ENCODE peak calls at places on chromosome 12, in seven cellular contexts. W is GM06990; V is esophagus squamous epithelium; A is heart left ventricle; S is CD8-positive, alpha-beta T cell; O is sigmoid colon; B is HCT116. F is an unnamed sample.

GRCh38 chr12:87678453-87678852 is 350.7 kb downstream of the C12orf50 start:
- DNase-seq in W (no peak), S (no peak), V (no peak), O (no peak), A (no peak), B (no peak), F (no peak)

GRCh38 chr12:5348057-5348456 is 83.9 kb upstream of the NTF3 start:
- DNase-seq in O (no peak), S (no peak), A (no peak), B (no peak), W (no peak), V (no peak), F (no peak)

GRCh38 chr12:71174825-71175224 is 17.0 kb upstream of the TSPAN8 start:
- DNase-seq in A (no peak), W (no peak), B (no peak), S (no peak), O (no peak), V (no peak), F (no peak)

GRCh38 chr12:108403952-108404351 is 64.8 kb upstream of the CMKLR1 start:
- DNase-seq in O (no peak), V (no peak), S (no peak), W (no peak), B (no peak), A (no peak), F (no peak)

GRCh38 chr12:53380797-53381738 is 1.1 kb downstream of the SP1 start:
- DNase-seq in O (peak; percentile 75), A (no peak), B (no peak), S (no peak), V (no peak), W (no peak), F (no peak)

GRCh38 chr12:11607313-11608081 is 42.0 kb upstream of the ETV6 start:
- DNase-seq in A (no peak), V (no peak), B (no peak), S (no peak), O (no peak), W (no peak), F (peak; percentile 34)

GRCh38 chr12:4353785-4354208 is 25.7 kb downstream of the FGF23 start:
- DNase-seq in O (no peak), W (no peak), S (peak; percentile 78), A (no peak), B (no peak), V (no peak), F (no peak)

GRCh38 chr12:66803972-66804371 is 125.1 kb upstream of the GRIP1 start:
- DNase-seq in V (no peak), B (no peak), W (no peak), S (no peak), A (no peak), O (no peak), F (no peak)

GRCh38 chr12:52551466-52551865 is 1.5 kb downstream of the KRT71 start:
- DNase-seq in S (no peak), A (peak; percentile 25), B (no peak), W (no peak), V (no peak), O (no peak), F (no peak)

GRCh38 chr12:1562813-1563412 is 31.5 kb downstream of the FBXL14 start:
- DNase-seq in O (no peak), S (no peak), W (no peak), V (no peak), A (no peak), B (no peak), F (no peak)

GRCh38 chr12:108803428-108804105 is 53.8 kb downstream of the SSH1 start:
- DNase-seq in A (peak; percentile 82), O (peak; percentile 94), B (peak; percentile 69), W (no peak), S (peak; percentile 62), V (no peak), F (peak; percentile 83)

GRCh38 chr12:125081427-125081826 is 16.2 kb downstream of the AACS start:
- DNase-seq in V (no peak), W (no peak), A (no peak), B (no peak), O (no peak), S (no peak), F (no peak)

GRCh38 chr12:41476499-41476898 is 288.4 kb downstream of the PDZRN4 start:
- DNase-seq in S (no peak), A (no peak), W (no peak), B (no peak), O (no peak), V (no peak), F (no peak)

GRCh38 chr12:28998662-28999120 is 150.4 kb upstream of the FAR2 start:
- DNase-seq in S (no peak), A (no peak), B (no peak), V (no peak), W (no peak), O (no peak), F (peak; percentile 3)

GRCh38 chr12:121446760-121447159 is 46.8 kb downstream of the RNF34 start:
- DNase-seq in S (no peak), B (no peak), A (no peak), V (no peak), O (no peak), W (no peak), F (no peak)

GRCh38 chr12:31859232-31859977 is 99.8 kb upstream of the RESF1 start:
- DNase-seq in A (no peak), W (peak; percentile 28), O (no peak), V (no peak), S (no peak), B (no peak), F (no peak)

GRCh38 chr12:15605886-15606590 is 183.2 kb downstream of the EPS8 start:
- DNase-seq in V (no peak), B (no peak), O (no peak), W (no peak), S (no peak), A (no peak), F (no peak)

GRCh38 chr12:132904718-132905328 is 17.4 kb upstream of the CHFR start:
- DNase-seq in O (peak; percentile 92), B (no peak), V (no peak), S (peak; percentile 88), W (peak; percentile 58), A (peak; percentile 79), F (no peak)

GRCh38 chr12:104585448-104586055 is 128.8 kb downstream of the CHST11 start:
- DNase-seq in W (no peak), V (no peak), S (no peak), A (no peak), O (no peak), B (no peak), F (no peak)

GRCh38 chr12:104589215-104589614 is 132.5 kb downstream of the CHST11 start:
- DNase-seq in S (no peak), B (no peak), V (no peak), W (no peak), A (no peak), O (no peak), F (no peak)

GRCh38 chr12:104583311-104583710 is 126.6 kb downstream of the CHST11 start:
- DNase-seq in O (no peak), S (no peak), W (no peak), B (no peak), V (no peak), A (no peak), F (no peak)

GRCh38 chr12:104588048-104588942 is 131.5 kb downstream of the CHST11 start:
- DNase-seq in V (no peak), B (peak; percentile 89), A (no peak), S (no peak), O (no peak), W (no peak), F (no peak)

DNA sequence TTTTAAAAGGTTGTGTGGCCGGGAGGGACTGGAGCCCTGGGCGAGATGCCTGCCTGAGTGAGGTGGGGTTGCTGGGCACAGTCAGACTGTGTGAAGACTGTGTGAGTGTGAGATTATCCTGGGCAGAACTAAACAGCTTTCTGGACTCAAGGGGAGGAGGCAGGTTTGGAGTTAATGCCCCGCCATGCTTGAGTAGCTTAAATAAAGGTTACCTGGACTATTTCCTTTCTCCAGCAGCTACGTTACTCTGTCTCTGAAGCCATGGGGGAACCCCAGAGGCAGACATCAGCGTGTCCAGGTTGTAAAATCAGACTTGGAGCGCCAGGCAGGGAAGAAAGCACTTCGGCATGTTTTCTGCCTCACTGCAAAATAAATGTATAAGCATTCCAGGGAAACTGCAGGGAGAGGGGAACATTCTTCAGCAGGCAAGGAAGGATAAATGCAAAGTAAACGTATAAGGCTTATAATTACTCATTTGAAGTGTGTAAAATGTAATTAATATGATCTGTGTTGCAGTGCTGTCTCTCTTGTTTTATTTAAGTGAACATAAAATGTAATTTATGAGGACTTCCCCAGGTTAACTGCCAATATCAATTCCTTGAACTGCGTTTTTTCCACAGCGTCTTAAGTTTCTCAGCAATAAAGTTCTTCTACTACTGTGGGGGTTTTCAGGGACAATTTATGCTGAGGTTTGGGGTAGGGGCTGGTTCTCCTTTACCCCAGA is 129.7 kb downstream of the CHST11 start:
- DNase-seq in B (no peak), W (no peak), S (no peak), O (no peak), A (no peak), V (no peak), F (no peak)
- H3K4me3 ChIP-seq in B (no peak overlapping the region), W (no peak overlapping the region), S (no peak overlapping the region), O (no peak overlapping the region), A (no peak overlapping the region), V (no peak overlapping the region), F (no peak overlapping the region)

GRCh38 chr12:79512068-79512467 is 178.7 kb downstream of the PAWR start:
- DNase-seq in S (no peak), A (no peak), W (no peak), O (no peak), B (no peak), V (no peak), F (no peak)
- TF ChIP-seq CTCF in S (no peak), A (no peak), W (peak; percentile 31), O (no peak), B (peak; percentile 17), V (no peak), F (peak; percentile 8)

DNA sequence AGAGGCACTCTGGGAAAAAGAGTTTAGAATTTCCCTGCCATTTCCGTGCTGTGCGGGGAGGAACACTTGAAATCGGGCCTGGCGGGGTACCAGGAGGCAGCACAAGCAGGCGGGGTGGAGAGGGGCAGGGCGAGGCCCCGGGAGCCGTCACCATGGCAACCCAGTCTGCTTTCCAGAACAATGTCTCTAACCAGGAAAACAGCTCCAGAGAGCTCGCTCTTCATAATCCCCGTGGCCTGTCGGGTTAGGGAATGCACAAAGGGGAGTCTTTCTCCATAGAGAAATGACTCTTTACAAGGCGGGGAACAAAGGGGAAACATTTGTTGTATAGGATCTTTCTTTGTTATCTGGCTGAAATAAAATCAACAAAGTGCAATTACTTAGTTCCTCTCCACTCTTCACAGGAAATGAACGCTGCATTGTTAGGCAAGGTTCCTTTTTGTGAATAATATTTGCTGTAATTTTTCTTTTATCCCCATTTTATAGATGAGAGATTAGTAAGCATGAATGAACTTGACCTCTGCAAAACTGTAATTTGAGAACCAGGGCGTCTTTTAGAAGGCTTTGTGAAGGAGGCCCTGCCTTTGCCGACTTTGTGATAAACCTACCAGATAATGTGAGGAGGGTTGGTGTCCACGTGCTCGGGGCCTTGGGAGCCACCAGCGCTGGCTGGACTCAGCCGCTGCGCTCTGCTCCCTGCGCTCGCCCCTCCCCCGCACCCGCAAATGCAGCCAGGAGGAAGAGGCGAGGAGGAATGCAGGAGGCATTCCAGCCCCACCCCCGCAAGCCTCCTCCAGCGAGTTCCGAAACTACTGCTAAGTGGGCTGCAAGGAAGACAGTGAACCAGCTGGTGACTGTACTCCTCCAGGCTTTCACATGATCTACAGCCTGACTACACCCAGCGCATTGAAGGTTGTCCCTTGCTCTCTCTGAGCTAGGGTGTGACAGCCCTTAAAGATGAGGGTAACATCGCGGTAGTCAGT is 105.2 kb upstream of the ATF7IP start:
- DNase-seq in A (peak; percentile 94), V (peak; percentile 39), S (no peak), B (peak; percentile 47), O (peak; percentile 96), W (no peak), F (peak; percentile 78)
- H3K4me3 ChIP-seq in A (peak overlapping the region; percentile 31), V (peak overlapping the region; percentile 35), S (no peak overlapping the region), B (no peak overlapping the region), O (peak overlapping the region; percentile 31), W (no peak overlapping the region), F (peak overlapping the region; percentile 10)

GRCh38 chr12:26630546-26631027 is 202.4 kb downstream of the ITPR2 start:
- DNase-seq in S (no peak), O (peak; percentile 71), V (no peak), W (no peak), A (no peak), B (no peak), F (peak; percentile 64)
- TF ChIP-seq CTCF in S (no peak), O (no peak), V (no peak), W (no peak), A (no peak), B (no peak), F (peak; percentile 8)

F was measured in AG04449.